ENCODE peak calls at places on chromosomes 6 and 20, in eight cellular contexts. One of them, this sample, is unnamed.

GRCh38 chr6:110493253-110493800 is 16.9 kb upstream of the SLC22A16 start:
- DNase-seq in endothelial cell: no peak
- DNase-seq in RWPE2: no peak
- DNase-seq in thyroid gland: peak
- DNase-seq in GM06990: no peak
- DNase-seq in lung: no peak
- DNase-seq in cardiac muscle cell: no peak
- DNase-seq in OCI-LY7: no peak
- DNase-seq in this sample: no peak

GRCh38 chr6:157025459-157025858 is 248.3 kb downstream of the ARID1B start:
- DNase-seq in OCI-LY7: no peak
- DNase-seq in lung: no peak
- DNase-seq in RWPE2: no peak
- DNase-seq in cardiac muscle cell: no peak
- DNase-seq in endothelial cell: no peak
- DNase-seq in GM06990: no peak
- DNase-seq in thyroid gland: no peak
- DNase-seq in this sample: no peak

GRCh38 chr20:35312348-35312747 is 20.1 kb upstream of the FAM83C start:
- DNase-seq in GM06990: no peak
- DNase-seq in OCI-LY7: no peak
- DNase-seq in endothelial cell: no peak
- DNase-seq in thyroid gland: no peak
- DNase-seq in cardiac muscle cell: no peak
- DNase-seq in RWPE2: peak
- DNase-seq in lung: no peak
- DNase-seq in this sample: no peak

GRCh38 chr20:35226775-35227681 is 538 bp downstream of the MMP24 start:
- DNase-seq in endothelial cell: peak
- DNase-seq in GM06990: peak
- DNase-seq in OCI-LY7: peak
- DNase-seq in thyroid gland: peak
- DNase-seq in RWPE2: peak
- DNase-seq in lung: peak
- DNase-seq in cardiac muscle cell: peak
- DNase-seq in this sample: peak

GRCh38 chr6:31831350-31832215 is 4.0 kb downstream of the HSPA1B start:
- DNase-seq in GM06990: no peak
- DNase-seq in RWPE2: no peak
- DNase-seq in OCI-LY7: no peak
- DNase-seq in lung: no peak
- DNase-seq in cardiac muscle cell: no peak
- DNase-seq in thyroid gland: no peak
- DNase-seq in endothelial cell: no peak
- DNase-seq in this sample: no peak

GRCh38 chr6:15247750-15248450 is 2.0 kb downstream of the JARID2 start:
- DNase-seq in endothelial cell: peak
- DNase-seq in thyroid gland: peak
- DNase-seq in RWPE2: peak
- DNase-seq in lung: peak
- DNase-seq in cardiac muscle cell: peak
- DNase-seq in GM06990: peak
- DNase-seq in OCI-LY7: peak
- DNase-seq in this sample: no peak

GRCh38 chr20:40848530-40848929 is 159.5 kb upstream of the MAFB start:
- DNase-seq in GM06990: no peak
- DNase-seq in cardiac muscle cell: no peak
- DNase-seq in lung: no peak
- DNase-seq in RWPE2: no peak
- DNase-seq in thyroid gland: no peak
- DNase-seq in OCI-LY7: no peak
- DNase-seq in endothelial cell: no peak
- DNase-seq in this sample: no peak

GRCh38 chr6:87529221-87529620 is 56.4 kb downstream of the SLC35A1 start:
- DNase-seq in lung: no peak
- DNase-seq in cardiac muscle cell: no peak
- DNase-seq in RWPE2: no peak
- DNase-seq in OCI-LY7: no peak
- DNase-seq in GM06990: no peak
- DNase-seq in thyroid gland: no peak
- DNase-seq in endothelial cell: no peak
- DNase-seq in this sample: no peak

GRCh38 chr6:170346649-170347048 is 40.1 kb downstream of the FAM120B start:
- DNase-seq in lung: no peak
- DNase-seq in RWPE2: no peak
- DNase-seq in cardiac muscle cell: no peak
- DNase-seq in GM06990: no peak
- DNase-seq in endothelial cell: no peak
- DNase-seq in thyroid gland: no peak
- DNase-seq in OCI-LY7: no peak
- DNase-seq in this sample: no peak

GRCh38 chr6:155377061-155377460 is 62.8 kb upstream of the TFB1M start:
- DNase-seq in OCI-LY7: no peak
- DNase-seq in RWPE2: no peak
- DNase-seq in lung: no peak
- DNase-seq in thyroid gland: no peak
- DNase-seq in cardiac muscle cell: no peak
- DNase-seq in GM06990: no peak
- DNase-seq in endothelial cell: no peak
- DNase-seq in this sample: no peak

GRCh38 chr6:8539446-8539845 is 104.1 kb upstream of the SLC35B3 start:
- DNase-seq in cardiac muscle cell: peak
- DNase-seq in lung: no peak
- DNase-seq in GM06990: no peak
- DNase-seq in thyroid gland: no peak
- DNase-seq in OCI-LY7: peak
- DNase-seq in endothelial cell: no peak
- DNase-seq in RWPE2: no peak
- DNase-seq in this sample: no peak

GRCh38 chr20:18058661-18059467 is 1.1 kb upstream of the OVOL2 start:
- DNase-seq in endothelial cell: peak
- DNase-seq in GM06990: no peak
- DNase-seq in cardiac muscle cell: peak
- DNase-seq in OCI-LY7: no peak
- DNase-seq in RWPE2: no peak
- DNase-seq in thyroid gland: peak
- DNase-seq in lung: peak
- DNase-seq in this sample: no peak

GRCh38 chr6:15776458-15776980 is 113.7 kb upstream of the DTNBP1 start:
- DNase-seq in lung: no peak
- DNase-seq in RWPE2: no peak
- DNase-seq in OCI-LY7: no peak
- DNase-seq in endothelial cell: no peak
- DNase-seq in cardiac muscle cell: no peak
- DNase-seq in GM06990: peak
- DNase-seq in thyroid gland: no peak
- DNase-seq in this sample: no peak

GRCh38 chr6:146289816-146290588 is 253.6 kb upstream of the RAB32 start:
- DNase-seq in lung: no peak
- DNase-seq in endothelial cell: no peak
- DNase-seq in cardiac muscle cell: no peak
- DNase-seq in OCI-LY7: no peak
- DNase-seq in thyroid gland: no peak
- DNase-seq in GM06990: no peak
- DNase-seq in RWPE2: no peak
- DNase-seq in this sample: no peak

GRCh38 chr20:45890077-45890996 is 671 bp downstream of the NEURL2 start:
- DNase-seq in RWPE2: peak
- DNase-seq in thyroid gland: peak
- DNase-seq in cardiac muscle cell: peak
- DNase-seq in GM06990: peak
- DNase-seq in endothelial cell: peak
- DNase-seq in OCI-LY7: peak
- DNase-seq in lung: peak
- DNase-seq in this sample: peak

GRCh38 chr20:45892828-45893500 is 1.8 kb downstream of the CTSA start:
- DNase-seq in thyroid gland: no peak
- DNase-seq in cardiac muscle cell: no peak
- DNase-seq in endothelial cell: no peak
- DNase-seq in RWPE2: peak
- DNase-seq in lung: no peak
- DNase-seq in GM06990: no peak
- DNase-seq in OCI-LY7: no peak
- DNase-seq in this sample: no peak

GRCh38 chr20:45890997-45891983 is at the start of the genes CTSA and NEURL2:
- DNase-seq in RWPE2: peak
- DNase-seq in thyroid gland: peak
- DNase-seq in cardiac muscle cell: peak
- DNase-seq in OCI-LY7: peak
- DNase-seq in lung: peak
- DNase-seq in GM06990: peak
- DNase-seq in endothelial cell: peak
- DNase-seq in this sample: peak

GRCh38 chr20:45893831-45894230 is 2.7 kb downstream of the CTSA start:
- DNase-seq in GM06990: no peak
- DNase-seq in RWPE2: peak
- DNase-seq in thyroid gland: no peak
- DNase-seq in lung: no peak
- DNase-seq in cardiac muscle cell: no peak
- DNase-seq in OCI-LY7: no peak
- DNase-seq in endothelial cell: no peak
- DNase-seq in this sample: no peak

DNA sequence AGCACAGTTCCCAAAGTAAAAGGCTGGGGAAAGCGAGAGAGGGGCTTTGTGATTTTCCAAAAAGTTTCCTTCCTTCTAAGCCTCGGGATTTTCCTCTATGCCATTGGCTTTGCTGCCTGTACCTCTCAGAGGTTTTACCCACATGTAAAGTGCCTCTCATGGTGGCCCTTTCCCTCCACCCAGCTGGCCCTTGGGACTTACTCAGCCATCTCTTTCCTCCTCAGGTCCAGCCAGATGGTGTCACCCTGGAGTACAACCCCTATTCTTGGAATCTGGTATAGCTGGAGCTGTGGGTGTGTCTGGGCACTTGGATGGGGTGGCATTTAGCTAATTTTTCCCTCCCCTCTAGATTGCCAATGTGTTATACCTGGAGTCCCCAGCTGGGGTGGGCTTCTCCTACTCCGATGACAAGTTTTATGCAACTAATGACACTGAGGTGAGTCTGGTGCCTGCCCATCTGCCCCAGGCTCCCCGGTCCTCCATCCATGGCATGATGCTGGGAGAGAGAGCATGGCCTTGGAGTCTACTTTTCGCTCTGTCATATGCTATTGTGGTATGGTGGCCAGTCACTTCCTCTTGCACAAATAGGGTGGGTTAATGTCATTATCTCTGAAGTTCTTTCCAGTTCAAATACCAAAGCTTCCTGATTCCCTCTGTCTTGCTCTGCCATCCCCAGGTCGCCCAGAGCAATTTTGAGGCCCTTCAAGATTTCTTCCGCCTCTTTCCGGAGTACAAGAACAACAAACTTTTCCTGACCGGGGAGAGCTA is 1.1 kb downstream of the CTSA start:
- DNase-seq in RWPE2: peak
- DNase-seq in OCI-LY7: no peak
- DNase-seq in thyroid gland: no peak
- DNase-seq in cardiac muscle cell: no peak
- DNase-seq in lung: no peak
- DNase-seq in GM06990: no peak
- DNase-seq in endothelial cell: no peak
- DNase-seq in this sample: no peak
- TF ChIP-seq CTCF in RWPE2: no peak
- TF ChIP-seq CTCF in OCI-LY7: no peak
- TF ChIP-seq CTCF in thyroid gland: no peak
- TF ChIP-seq CTCF in cardiac muscle cell: peak
- TF ChIP-seq CTCF in lung: no peak
- TF ChIP-seq CTCF in GM06990: no peak
- TF ChIP-seq CTCF in endothelial cell: no peak
- TF ChIP-seq CTCF in this sample: peak

GRCh38 chr6:108914235-108915022 is 66.2 kb downstream of the ARMC2 start:
- DNase-seq in lung: no peak
- DNase-seq in GM06990: no peak
- DNase-seq in cardiac muscle cell: no peak
- DNase-seq in RWPE2: no peak
- DNase-seq in OCI-LY7: peak
- DNase-seq in thyroid gland: no peak
- DNase-seq in endothelial cell: peak
- DNase-seq in this sample: no peak
- TF ChIP-seq CTCF in lung: no peak
- TF ChIP-seq CTCF in GM06990: peak
- TF ChIP-seq CTCF in cardiac muscle cell: peak
- TF ChIP-seq CTCF in RWPE2: peak
- TF ChIP-seq CTCF in OCI-LY7: peak
- TF ChIP-seq CTCF in thyroid gland: no peak
- TF ChIP-seq CTCF in endothelial cell: peak
- TF ChIP-seq CTCF in this sample: peak

DNA sequence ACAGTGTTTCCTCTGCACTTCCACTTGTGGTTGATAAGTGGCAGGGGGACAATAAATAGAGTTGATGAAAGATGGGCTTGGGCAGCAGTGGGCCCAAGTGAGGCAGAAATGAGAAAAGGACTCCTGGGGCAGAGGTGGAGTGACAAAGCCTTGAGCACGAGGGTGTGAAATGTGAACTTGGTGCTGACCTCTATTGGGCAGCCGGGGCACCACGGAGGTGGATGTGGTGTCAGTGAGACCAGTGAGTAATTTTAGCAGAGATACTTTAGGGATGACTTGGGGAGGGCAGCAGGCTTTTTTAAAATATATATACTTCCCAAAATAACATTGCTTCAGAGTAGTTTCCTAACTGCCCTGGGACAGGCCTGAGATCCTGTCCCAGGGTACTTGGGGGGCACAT is 30.6 kb upstream of the MYLK2 start:
- DNase-seq in lung: no peak
- DNase-seq in thyroid gland: no peak
- DNase-seq in cardiac muscle cell: peak
- DNase-seq in endothelial cell: no peak
- DNase-seq in GM06990: no peak
- DNase-seq in OCI-LY7: no peak
- DNase-seq in RWPE2: no peak
- DNase-seq in this sample: no peak
- TF ChIP-seq CTCF in lung: no peak
- TF ChIP-seq CTCF in thyroid gland: no peak
- TF ChIP-seq CTCF in cardiac muscle cell: peak
- TF ChIP-seq CTCF in endothelial cell: no peak
- TF ChIP-seq CTCF in GM06990: peak
- TF ChIP-seq CTCF in OCI-LY7: peak
- TF ChIP-seq CTCF in RWPE2: peak
- TF ChIP-seq CTCF in this sample: peak

DNA sequence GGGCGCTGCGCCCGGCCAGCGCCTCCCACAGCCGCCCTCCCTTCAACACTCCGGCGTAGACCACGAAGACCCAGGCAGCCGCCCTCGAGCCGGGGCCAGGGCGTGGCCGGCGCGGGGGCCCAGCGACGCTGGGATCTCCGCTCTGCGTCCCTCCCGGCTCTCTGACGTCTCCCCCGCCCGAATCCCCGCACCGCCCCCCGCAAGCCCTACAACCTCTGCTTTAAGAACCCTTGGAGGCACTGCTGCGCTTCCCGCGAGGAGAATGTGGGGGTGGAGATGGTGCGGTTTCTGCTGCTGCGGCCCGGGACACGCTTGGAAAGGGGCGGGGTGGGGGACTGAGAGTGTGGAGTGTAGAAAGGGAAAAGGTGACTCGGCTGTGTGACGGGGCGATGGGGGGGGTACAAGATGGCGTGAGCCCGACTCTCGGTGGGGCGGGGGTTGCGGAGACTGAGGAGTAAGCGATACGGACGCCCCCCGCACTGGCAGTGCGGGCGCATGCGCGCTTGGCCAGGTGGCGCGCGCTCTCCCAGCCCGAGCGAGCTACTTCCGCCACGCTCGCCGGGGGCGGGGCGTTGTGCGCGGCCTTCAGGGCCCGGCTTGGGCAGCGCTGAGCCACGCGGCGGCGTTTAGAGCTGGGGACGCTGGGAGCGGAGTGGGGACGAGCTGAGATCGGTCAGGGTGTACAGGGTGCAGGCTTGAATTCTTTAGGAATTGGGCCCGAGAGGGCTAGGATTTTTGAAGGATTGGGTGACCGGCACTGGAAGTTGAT is at the start of gene SUPT3H:
- DNase-seq in OCI-LY7: peak
- DNase-seq in lung: peak
- DNase-seq in RWPE2: peak
- DNase-seq in thyroid gland: peak
- DNase-seq in cardiac muscle cell: peak
- DNase-seq in endothelial cell: peak
- DNase-seq in GM06990: peak
- DNase-seq in this sample: peak
- TF ChIP-seq CTCF in OCI-LY7: peak
- TF ChIP-seq CTCF in lung: no peak
- TF ChIP-seq CTCF in RWPE2: peak
- TF ChIP-seq CTCF in thyroid gland: no peak
- TF ChIP-seq CTCF in cardiac muscle cell: peak
- TF ChIP-seq CTCF in endothelial cell: no peak
- TF ChIP-seq CTCF in GM06990: peak
- TF ChIP-seq CTCF in this sample: peak